ENCODE peak calls at places on chromosomes 1 and 21, in four cellular contexts. S is heart right ventricle, N is epithelial cell of esophagus, G is left ventricle myocardium inferior. P is an unnamed sample.

GRCh38 chr21:45104560-45104959 is 30.2 kb downstream of the ADARB1 start:
- DNase-seq in S (peak; percentile 51), N (peak; percentile 60), G (peak; percentile 57), P (no peak)

GRCh38 chr1:23283660-23284602 is 60.2 kb downstream of the HNRNPR start:
- DNase-seq in S (no peak), N (peak; percentile 39), G (no peak), P (peak; percentile 74)

GRCh38 chr1:1550591-1551432 is 10.4 kb upstream of the TMEM240 start:
- DNase-seq in S (no peak), N (no peak), G (no peak), P (peak; percentile 52)

GRCh38 chr1:239262538-239262937 is 123.8 kb upstream of the CHRM3 start:
- DNase-seq in S (no peak), N (peak; percentile 66), G (no peak), P (no peak)

GRCh38 chr21:41747943-41748738 is 18.7 kb downstream of the RIPK4 start:
- DNase-seq in S (no peak), N (no peak), G (no peak), P (no peak)

GRCh38 chr21:38832664-38833063 is 26.9 kb downstream of the ETS2 start:
- DNase-seq in S (no peak), N (no peak), G (no peak), P (no peak)

GRCh38 chr1:20552728-20553571 is 577 bp downstream of the FAM43B start:
- DNase-seq in S (no peak), N (peak; percentile 46), G (no peak), P (no peak)

GRCh38 chr1:113307771-113308451 is 82.4 kb upstream of the MAGI3 start:
- DNase-seq in S (no peak), N (peak; percentile 87), G (no peak), P (peak; percentile 9)

GRCh38 chr1:3735027-3735682 is 17.1 kb upstream of the CCDC27 start:
- DNase-seq in S (no peak), N (no peak), G (no peak), P (no peak)

GRCh38 chr1:160748182-160748876 is 9.3 kb downstream of the SLAMF7 start:
- DNase-seq in S (no peak), N (peak; percentile 90), G (no peak), P (peak; percentile 22)

GRCh38 chr1:180365039-180365438 is 135.0 kb downstream of the LHX4 start:
- DNase-seq in S (no peak), N (peak; percentile 7), G (no peak), P (no peak)

GRCh38 chr21:42530167-42530518 is 16.5 kb downstream of the SLC37A1 start:
- DNase-seq in S (no peak), N (no peak), G (no peak), P (no peak)

GRCh38 chr1:1312450-1313314 is 4.3 kb downstream of the PUSL1 start:
- DNase-seq in S (no peak), N (no peak), G (no peak), P (no peak)

GRCh38 chr21:44377201-44377921 is 23.9 kb downstream of the TRPM2 start:
- DNase-seq in S (no peak), N (no peak), G (no peak), P (no peak)

GRCh38 chr1:45306319-45306718 is 20.4 kb upstream of the HPDL start:
- DNase-seq in S (no peak), N (peak; percentile 22), G (no peak), P (no peak)

GRCh38 chr21:42570841-42571387 is 57.3 kb downstream of the SLC37A1 start:
- DNase-seq in S (no peak), N (no peak), G (no peak), P (no peak)

GRCh38 chr1:78672428-78672827 is 22.8 kb downstream of the IFI44 start:
- DNase-seq in S (no peak), N (peak; percentile 80), G (no peak), P (no peak)

GRCh38 chr1:55172687-55173086 is 42.5 kb downstream of the USP24 start:
- DNase-seq in S (no peak), N (no peak), G (no peak), P (no peak)

GRCh38 chr1:115175596-115175995 is 86.3 kb upstream of the TSPAN2 start:
- DNase-seq in S (no peak), N (no peak), G (no peak), P (no peak)

GRCh38 chr21:44965251-44966022 is 25.6 kb downstream of the SLX9 start:
- DNase-seq in S (no peak), N (no peak), G (no peak), P (no peak)

GRCh38 chr1:60283690-60284089 is 210.1 kb upstream of the C1orf87 start:
- DNase-seq in S (no peak), N (peak; percentile 7), G (no peak), P (no peak)

GRCh38 chr1:229253170-229253974 is 17.5 kb upstream of the RAB4A start:
- DNase-seq in S (no peak), N (peak; percentile 83), G (no peak), P (no peak)

GRCh38 chr1:218495931-218496330 is 150.8 kb downstream of the TGFB2 start:
- DNase-seq in S (no peak), N (no peak), G (no peak), P (no peak)

GRCh38 chr1:30257322-30257721 is 466.1 kb downstream of the MATN1 start:
- DNase-seq in S (no peak), N (no peak), G (no peak), P (no peak)

GRCh38 chr21:36661511-36662309 is 37.2 kb upstream of the SIM2 start:
- DNase-seq in S (peak; percentile 36), N (peak; percentile 37), G (no peak), P (peak; percentile 4)

GRCh38 chr1:220874201-220874655 is 5.0 kb upstream of the HLX start:
- DNase-seq in S (peak; percentile 79), N (peak; percentile 28), G (no peak), P (peak; percentile 26)

GRCh38 chr1:169295846-169296245 is 71.8 kb downstream of the NME7 start:
- DNase-seq in S (no peak), N (no peak), G (no peak), P (no peak)
- TF ChIP-seq CTCF in S (no peak), N (no peak), G (no peak), P (no peak)

GRCh38 chr1:32786856-32787255 is 30.3 kb downstream of the YARS1 start:
- DNase-seq in S (no peak), N (peak; percentile 29), G (no peak), P (no peak)
- TF ChIP-seq CTCF in S (peak; percentile 35), N (peak; percentile 39), G (peak; percentile 34), P (peak; percentile 64)

GRCh38 chr1:236280438-236281285 is 1.1 kb downstream of the ERO1B start:
- DNase-seq in S (peak; percentile 8), N (no peak), G (no peak), P (no peak)

GRCh38 chr1:236282159-236282716 is 480 bp upstream of the ERO1B start:
- DNase-seq in S (no peak), N (peak; percentile 33), G (no peak), P (peak; percentile 0)

GRCh38 chr1:236282719-236283118 is 961 bp upstream of the ERO1B start:
- DNase-seq in S (no peak), N (no peak), G (no peak), P (no peak)

GRCh38 chr1:236284291-236284711 is 2.5 kb upstream of the ERO1B start:
- DNase-seq in S (no peak), N (no peak), G (no peak), P (no peak)

GRCh38 chr1:236281286-236282158 is at the start of gene ERO1B:
- DNase-seq in S (peak; percentile 96), N (peak; percentile 97), G (peak; percentile 98), P (peak; percentile 89)
- TF ChIP-seq CTCF in S (peak; percentile 29), N (no peak), G (no peak), P (peak; percentile 44)

GRCh38 chr1:28248273-28249012 is 10.9 kb upstream of the SESN2 start:
- DNase-seq in S (peak; percentile 82), N (peak; percentile 78), G (peak; percentile 81), P (peak; percentile 77)
- TF ChIP-seq CTCF in S (peak; percentile 95), N (peak; percentile 98), G (peak; percentile 97), P (peak; percentile 95)

GRCh38 chr21:33230518-33231324 is 983 bp downstream of the IFNAR2 start:
- DNase-seq in S (peak; percentile 64), N (peak; percentile 90), G (peak; percentile 63), P (peak; percentile 62)
- TF ChIP-seq CTCF in S (peak; percentile 21), N (no peak), G (no peak), P (peak; percentile 69)

GRCh38 chr21:21688877-21689276 is 690.7 kb downstream of the NCAM2 start:
- DNase-seq in S (peak; percentile 4), N (no peak), G (no peak), P (peak; percentile 36)
- TF ChIP-seq CTCF in S (peak; percentile 43), N (no peak), G (peak; percentile 35), P (peak; percentile 81)

DNA sequence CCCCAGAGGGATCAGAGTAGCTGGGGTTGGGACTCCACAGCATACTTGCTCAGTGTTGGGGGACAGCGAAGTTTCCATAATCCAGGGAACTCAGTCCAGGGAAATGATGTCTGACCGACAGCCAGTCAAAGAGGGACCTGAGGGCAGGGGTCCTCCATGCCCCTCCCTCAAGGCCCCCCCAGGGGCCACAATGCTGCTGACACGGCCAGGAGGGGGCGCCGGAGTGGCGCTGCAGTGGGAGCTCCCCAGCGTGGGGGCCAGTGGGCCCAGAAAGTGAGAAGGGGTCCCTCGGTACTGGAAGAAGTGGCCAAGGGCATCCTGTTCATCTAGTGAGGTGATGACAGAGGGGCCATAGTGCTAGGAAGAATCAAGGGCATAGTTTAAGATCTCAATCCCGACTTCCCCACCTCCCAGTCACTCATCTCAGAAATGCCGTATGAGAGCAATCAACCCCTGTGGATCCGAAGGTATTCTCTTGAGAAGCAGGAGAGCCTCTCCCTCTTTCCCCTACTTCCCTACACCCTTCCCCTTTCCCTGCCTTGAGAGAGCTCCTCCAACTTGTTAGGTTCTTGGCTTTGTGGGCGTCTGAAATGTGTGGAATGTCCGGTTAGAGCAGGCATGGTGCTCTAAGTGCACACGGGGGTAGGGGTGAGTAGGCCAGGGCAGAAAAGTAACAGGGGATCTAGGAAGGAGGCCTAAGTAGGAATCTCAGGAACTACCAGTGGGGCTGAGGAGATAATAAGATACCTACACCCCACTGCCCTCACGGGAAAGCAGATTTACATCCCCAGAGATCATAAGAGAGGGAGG is 4.1 kb downstream of the NUDT17 start:
- DNase-seq in S (no peak), N (peak; percentile 26), G (no peak), P (peak; percentile 50)
- TF ChIP-seq CTCF in S (peak; percentile 45), N (peak; percentile 43), G (peak; percentile 33), P (peak; percentile 82)

DNA sequence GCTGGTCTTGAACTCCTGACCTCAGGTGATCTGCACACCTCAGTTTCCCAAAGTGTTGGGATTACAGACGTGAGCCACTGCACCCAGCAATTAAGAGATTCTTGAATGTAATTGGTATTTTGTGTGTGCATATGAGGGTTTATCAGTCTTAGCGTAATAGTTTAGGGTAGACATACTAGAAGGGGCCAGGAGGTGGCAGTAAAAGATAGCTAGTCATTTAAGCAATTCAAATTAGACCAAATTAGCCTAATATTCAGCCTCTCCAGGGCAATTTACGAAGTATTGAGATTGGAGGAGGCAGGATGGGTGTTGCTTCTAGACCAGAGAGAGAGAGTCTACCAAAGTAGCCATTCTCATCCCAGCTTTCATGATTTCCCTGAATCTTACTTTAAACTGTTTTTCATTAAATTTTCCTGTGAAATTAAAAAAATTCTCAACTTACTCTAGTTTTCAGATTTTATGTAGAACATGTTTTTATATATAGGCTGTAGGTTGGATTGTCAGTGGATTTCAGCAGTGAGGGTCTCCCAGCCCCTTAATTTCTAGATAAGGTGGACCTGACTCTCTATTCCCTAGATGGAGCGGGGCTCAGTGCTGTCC is 119.7 kb downstream of the HHAT start:
- DNase-seq in S (peak; percentile 10), N (peak; percentile 58), G (no peak), P (peak; percentile 48)
- TF ChIP-seq CTCF in S (peak; percentile 70), N (peak; percentile 61), G (peak; percentile 70), P (peak; percentile 85)

GRCh38 chr1:119327436-119328155 is 41.0 kb upstream of the HAO2 start:
- DNase-seq in S (no peak), N (peak; percentile 17), G (no peak), P (no peak)
- TF ChIP-seq CTCF in S (peak; percentile 22), N (peak; percentile 27), G (no peak), P (peak; percentile 64)

P was measured in HFFc6.